ENCODE peak calls at places on chromosomes 12 and 14, in four cellular contexts. M, P, W and A are unnamed samples.
A peak's percentile ranks its signal among the peaks of the same experiment; 100 is the strongest.

GRCh38 chr12:105205322-105206048 is 30.5 kb downstream of the APPL2 start:
- DNase-seq in M (no peak), P (no peak), W (no peak), A (no peak)

GRCh38 chr14:99067141-99067920 is 204.7 kb downstream of the BCL11B start:
- DNase-seq in M (no peak), P (no peak), W (no peak), A (no peak)

GRCh38 chr12:92030618-92031017 is 115.0 kb downstream of the BTG1 start:
- DNase-seq in M (no peak), P (no peak), W (no peak), A (no peak)

GRCh38 chr14:101182476-101182875 is 279.0 kb upstream of the RTL1 start:
- DNase-seq in M (no peak), P (no peak), W (no peak), A (no peak)

GRCh38 chr12:14741153-14741552 is 44.8 kb upstream of the GUCY2C start:
- DNase-seq in M (peak; percentile 30), P (no peak), W (no peak), A (no peak)

GRCh38 chr14:65079788-65080187 is 22.5 kb downstream of the MAX start:
- DNase-seq in M (no peak), P (no peak), W (no peak), A (no peak)

GRCh38 chr12:132171293-132171967 is 27.2 kb downstream of the NOC4L start:
- DNase-seq in M (no peak), P (no peak), W (no peak), A (no peak)

GRCh38 chr12:111287125-111287900 is 81.6 kb downstream of the PHETA1 start:
- DNase-seq in M (no peak), P (no peak), W (no peak), A (no peak)

GRCh38 chr14:66351310-66351709 is 134.9 kb upstream of the CCDC196 start:
- DNase-seq in M (no peak), P (no peak), W (no peak), A (no peak)

GRCh38 chr12:24768415-24768814 is 180.5 kb downstream of the BCAT1 start:
- DNase-seq in M (no peak), P (no peak), W (no peak), A (no peak)

GRCh38 chr12:104566244-104566993 is 109.7 kb downstream of the CHST11 start:
- DNase-seq in M (no peak), P (no peak), W (no peak), A (no peak)

GRCh38 chr14:68651075-68651474 is 141.8 kb downstream of the ZFP36L1 start:
- DNase-seq in M (no peak), P (no peak), W (no peak), A (no peak)

GRCh38 chr14:66600416-66600815 is 92.5 kb downstream of the GPHN start:
- DNase-seq in M (no peak), P (no peak), W (no peak), A (no peak)

GRCh38 chr12:32659908-32660440 is 19.1 kb upstream of the DNM1L start:
- DNase-seq in M (no peak), P (no peak), W (no peak), A (no peak)

GRCh38 chr14:22500954-22501353 is 88.1 kb downstream of the DAD1 start:
- DNase-seq in M (no peak), P (no peak), W (no peak), A (no peak)

GRCh38 chr14:95770777-95771176 is 56.9 kb upstream of the TCL1A start:
- DNase-seq in M (no peak), P (no peak), W (no peak), A (no peak)

GRCh38 chr12:111404362-111405148 is 1.2 kb upstream of the SH2B3 start:
- DNase-seq in M (peak; percentile 33), P (peak; percentile 86), W (no peak), A (no peak)

GRCh38 chr14:105366386-105367074 is 31.8 kb upstream of the TEX22 start:
- DNase-seq in M (no peak), P (no peak), W (no peak), A (no peak)

GRCh38 chr12:98137278-98137677 is 378.1 kb upstream of the TMPO start:
- DNase-seq in M (no peak), P (no peak), W (no peak), A (no peak)

GRCh38 chr14:94963051-94963450 is 193.1 kb upstream of the GSC start:
- DNase-seq in M (no peak), P (no peak), W (no peak), A (no peak)

GRCh38 chr12:113396828-113397496 is 6.7 kb downstream of the SDS start:
- DNase-seq in M (no peak), P (no peak), W (no peak), A (no peak)

GRCh38 chr12:114882083-114882482 is 198.1 kb upstream of the TBX3 start:
- DNase-seq in M (no peak), P (no peak), W (no peak), A (no peak)

GRCh38 chr12:105839629-105840127 is 299.1 kb downstream of the NUAK1 start:
- DNase-seq in M (no peak), P (no peak), W (no peak), A (no peak)

GRCh38 chr12:89470741-89471504 is 53.7 kb downstream of the GALNT4 start:
- DNase-seq in M (peak; percentile 58), P (peak; percentile 34), W (no peak), A (peak; percentile 20)

GRCh38 chr12:54146506-54147145 is 42.2 kb downstream of the SMUG1 start:
- DNase-seq in M (no peak), P (no peak), W (no peak), A (no peak)

GRCh38 chr12:81329088-81329487 is 251.2 kb downstream of the ACSS3 start:
- DNase-seq in M (peak; percentile 42), P (no peak), W (peak; percentile 15), A (peak; percentile 55)

GRCh38 chr14:40308240-40308639 is 876.0 kb upstream of the FBXO33 start:
- DNase-seq in M (no peak), P (no peak), W (no peak), A (no peak)

GRCh38 chr14:78836777-78837176 is 666.6 kb downstream of the NRXN3 start:
- DNase-seq in M (peak; percentile 37), P (peak; percentile 36), W (peak; percentile 77), A (peak; percentile 49)

GRCh38 chr12:117158911-117159310 is 31.4 kb downstream of the FBXO21 start:
- DNase-seq in M (no peak), P (no peak), W (no peak), A (peak; percentile 66)

GRCh38 chr14:64695071-64695470 is 9.2 kb upstream of the PLEKHG3 start:
- DNase-seq in M (no peak), P (no peak), W (no peak), A (no peak)

GRCh38 chr12:121538699-121539061 is 42.1 kb downstream of the KDM2B start:
- DNase-seq in M (peak; percentile 75), P (no peak), W (no peak), A (peak; percentile 53)

GRCh38 chr12:50351120-50352043 is 45.0 kb downstream of the FAM186A start:
- DNase-seq in M (peak; percentile 45), P (peak; percentile 82), W (no peak), A (peak; percentile 36)

GRCh38 chr12:1445807-1446206 is 148.6 kb downstream of the FBXL14 start:
- DNase-seq in M (no peak), P (no peak), W (peak; percentile 36), A (no peak)

DNA sequence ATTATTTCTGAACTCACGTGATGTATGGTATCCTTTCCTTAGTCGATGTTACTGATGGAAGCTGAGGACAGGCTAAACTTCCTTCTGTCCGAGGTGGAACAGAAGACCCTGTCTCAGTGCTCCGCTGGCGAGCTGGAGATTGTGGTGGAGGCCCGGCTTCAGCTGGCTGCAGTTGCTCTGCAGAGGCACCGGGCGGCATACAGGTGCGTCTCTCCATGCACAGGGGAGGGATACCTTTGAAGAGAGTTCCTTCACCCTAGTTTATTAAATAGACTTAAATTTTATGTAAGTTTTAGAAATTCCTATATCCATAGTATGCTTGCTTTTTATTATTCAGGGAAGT is 186.7 kb upstream of the NEDD1 start:
- DNase-seq in M (no peak), P (no peak), W (no peak), A (peak; percentile 35)
- H3K4me2 ChIP-seq in M (peak overlapping the region; percentile 71), P (no peak overlapping the region), W (peak overlapping the region; percentile 19), A (peak overlapping the region; percentile 74)

GRCh38 chr14:31596691-31597090 is 35.5 kb downstream of the NUBPL start:
- DNase-seq in M (no peak), P (no peak), W (no peak), A (no peak)

GRCh38 chr14:31592122-31592521 is 30.9 kb downstream of the NUBPL start:
- DNase-seq in M (no peak), P (no peak), W (no peak), A (no peak)

GRCh38 chr14:31592619-31593018 is 31.4 kb downstream of the NUBPL start:
- DNase-seq in M (no peak), P (no peak), W (no peak), A (no peak)
- TF ChIP-seq RNF2 in M (no peak), P (no peak), W (no peak), A (no peak)

DNA sequence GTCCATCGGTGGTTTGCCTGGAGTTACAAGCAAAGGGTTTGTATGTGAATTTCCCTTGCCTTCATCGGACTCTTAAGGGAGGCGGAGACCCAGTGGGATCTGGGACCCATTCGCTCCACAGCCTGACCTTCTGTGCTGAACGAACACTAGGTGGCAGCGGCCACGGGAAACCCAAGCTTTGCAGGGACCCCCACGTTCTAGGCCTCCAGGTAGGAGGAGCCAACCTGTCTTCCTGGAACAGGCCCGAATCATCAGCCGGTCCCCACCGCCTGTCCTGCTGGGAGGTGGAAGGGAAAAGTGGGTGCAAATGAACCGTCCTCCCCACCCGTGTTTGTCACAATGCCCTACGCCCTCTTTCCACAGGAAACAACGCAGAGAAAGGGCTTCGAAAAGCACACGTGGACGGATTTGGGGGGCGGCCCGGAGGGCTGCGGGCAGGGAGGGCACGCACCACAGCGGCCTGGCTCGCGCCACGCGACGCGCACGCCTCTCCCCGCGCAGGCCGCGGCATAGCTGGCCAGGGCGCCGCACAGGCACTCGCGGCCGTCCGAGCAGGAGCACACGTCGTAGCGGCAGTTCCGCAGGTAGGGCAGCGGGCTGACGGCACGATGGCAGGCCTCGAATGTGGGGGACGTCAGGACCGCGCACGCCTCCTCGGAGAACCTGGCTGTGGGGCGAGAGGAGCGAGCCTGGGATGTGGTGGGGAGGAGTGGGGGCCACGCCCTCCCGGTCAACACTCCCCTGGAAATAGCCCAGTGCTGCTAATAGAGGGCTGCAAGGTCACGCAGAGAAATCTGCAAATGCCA is 67.9 kb downstream of the VWF start:
- DNase-seq in M (peak; percentile 14), P (peak; percentile 13), W (peak; percentile 33), A (no peak)
- H3K4me2 ChIP-seq in M (no peak overlapping the region), P (no peak overlapping the region), W (peak overlapping the region; percentile 86), A (no peak overlapping the region)

GRCh38 chr14:36288496-36288895 is 31.9 kb downstream of the MBIP start:
- DNase-seq in M (no peak), P (no peak), W (no peak), A (no peak)

GRCh38 chr14:36289954-36290353 is 30.5 kb downstream of the MBIP start:
- DNase-seq in M (no peak), P (no peak), W (no peak), A (no peak)

GRCh38 chr14:36294543-36294942 is 25.9 kb downstream of the MBIP start:
- DNase-seq in M (no peak), P (no peak), W (no peak), A (no peak)

GRCh38 chr14:36295642-36296627 is 24.5 kb downstream of the MBIP start:
- DNase-seq in M (no peak), P (no peak), W (no peak), A (no peak)

DNA sequence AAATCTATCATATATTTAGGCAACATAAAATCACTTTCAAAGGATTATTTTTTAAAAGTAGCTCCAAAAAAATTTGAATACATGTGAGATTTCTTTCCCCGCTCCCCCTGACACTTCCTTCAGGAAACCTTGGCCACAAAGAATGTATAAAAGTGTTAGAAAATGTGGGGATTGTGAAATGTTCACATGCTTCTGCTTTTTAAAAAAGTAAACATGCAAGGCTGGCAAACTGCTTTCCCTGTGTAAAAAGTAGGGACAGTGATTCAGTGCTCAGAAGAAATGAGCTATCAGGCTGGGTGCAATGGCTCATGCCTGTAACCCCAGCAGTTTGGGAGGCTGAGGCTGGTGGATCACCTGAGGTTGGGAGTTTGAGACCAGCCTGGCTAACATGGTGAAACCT is 26.6 kb downstream of the MBIP start:
- DNase-seq in M (peak; percentile 30), P (no peak), W (no peak), A (no peak)
- TF ChIP-seq RNF2 in M (no peak), P (no peak), W (no peak), A (no peak)